ENCODE peak calls at places on chromosomes 3 and 15, in eight cellular contexts. K is NCI-H446 treated with DMSO at 0.1 percent for 48 hours; J is HFFc6; P is activated CD4-positive, alpha-beta T cell treated with anti-CD3 and anti-CD28 coated beads for 24 hours; H is HCT116; L is Right ventricle myocardium superior; M is T-helper 17 cell; X is hypothalamus. Y is an unnamed sample.

GRCh38 chr3:100209948-100210776 is 50.6 kb upstream of the TBC1D23 start:
- DNase-seq in K (no peak), J (peak), P (no peak), H (no peak), L (no peak), M (no peak), X (no peak), Y (no peak)

GRCh38 chr3:12603969-12604368 is 47.1 kb downstream of the MKRN2 start:
- DNase-seq in K (no peak), J (no peak), P (no peak), H (no peak), L (no peak), M (no peak), X (no peak), Y (no peak)

GRCh38 chr3:16550305-16550675 is 36.8 kb upstream of the RFTN1 start:
- DNase-seq in K (no peak), J (no peak), P (no peak), H (no peak), L (no peak), M (no peak), X (no peak), Y (no peak)

GRCh38 chr15:32718082-32718821 is 448 bp downstream of the GREM1 start:
- DNase-seq in K (no peak), J (peak), P (no peak), H (no peak), L (no peak), M (no peak), X (no peak), Y (no peak)

GRCh38 chr3:89506462-89507143 is 399.2 kb downstream of the EPHA3 start:
- DNase-seq in K (no peak), J (no peak), P (no peak), H (no peak), L (no peak), M (no peak), X (no peak), Y (no peak)

GRCh38 chr15:29141908-29142747 is 127.5 kb downstream of the NSMCE3 start:
- DNase-seq in K (no peak), J (no peak), P (no peak), H (no peak), L (peak), M (no peak), X (no peak), Y (no peak)

GRCh38 chr3:78022232-78022631 is 982.3 kb downstream of the ROBO2 start:
- DNase-seq in K (no peak), J (no peak), P (no peak), H (no peak), L (no peak), M (no peak), X (no peak), Y (no peak)

GRCh38 chr3:189563841-189564563 is 67.2 kb upstream of the TP63 start:
- DNase-seq in K (no peak), J (peak), P (no peak), H (no peak), L (no peak), M (no peak), X (no peak), Y (no peak)

GRCh38 chr3:67863869-67864268 is 209.5 kb upstream of the SUCLG2 start:
- DNase-seq in K (no peak), J (no peak), P (no peak), H (peak), L (no peak), M (no peak), X (no peak), Y (no peak)

GRCh38 chr15:73225358-73226015 is 143.3 kb downstream of the HCN4 start:
- DNase-seq in K (no peak), J (no peak), P (peak), H (no peak), L (no peak), M (no peak), X (no peak), Y (no peak)

GRCh38 chr3:177657243-177657642 is 460.0 kb upstream of the TBL1XR1 start:
- DNase-seq in K (no peak), J (no peak), P (no peak), H (no peak), L (no peak), M (no peak), X (no peak), Y (no peak)

Y was measured in left cardiac atrium.